ENCODE peak calls at places on chromosomes 7 and 10, in six cellular contexts. Z, H, U, T, Q and W are unnamed samples.

GRCh38 chr10:28681928-28682750 is 4.8 kb downstream of the BAMBI start:
- DNase-seq in Z (no peak), H (no peak), U (no peak), T (no peak), Q (no peak), W (no peak)

GRCh38 chr7:41882271-41882670 is 179.4 kb upstream of the INHBA start:
- DNase-seq in Z (no peak), H (no peak), U (peak), T (no peak), Q (peak), W (no peak)

GRCh38 chr7:1572111-1572510 is 2.3 kb upstream of the PSMG3 start:
- DNase-seq in Z (no peak), H (no peak), U (no peak), T (no peak), Q (no peak), W (no peak)

GRCh38 chr7:112571852-112572607 is 91.2 kb downstream of the LSMEM1 start:
- DNase-seq in Z (no peak), H (no peak), U (no peak), T (no peak), Q (peak), W (no peak)

GRCh38 chr7:108122181-108122580 is 8.0 kb downstream of the LAMB4 start:
- DNase-seq in Z (no peak), H (no peak), U (no peak), T (no peak), Q (no peak), W (no peak)

GRCh38 chr10:117745301-117745700 is 202.8 kb downstream of the EMX2 start:
- DNase-seq in Z (no peak), H (no peak), U (no peak), T (no peak), Q (no peak), W (no peak)

GRCh38 chr10:49844775-49845561 is 82.8 kb upstream of the OGDHL start:
- DNase-seq in Z (peak), H (no peak), U (no peak), T (peak), Q (no peak), W (no peak)

GRCh38 chr7:151689196-151689971 is 169.7 kb upstream of the RHEB start:
- DNase-seq in Z (no peak), H (peak), U (peak), T (no peak), Q (no peak), W (no peak)